ENCODE peak calls at places on chromosomes 1 and 21, in nine cellular contexts. K is activated T-helper 1 cell treated with anti-CD3 and anti-CD28 coated beads, Interleukin-2, amount 50 U/mL, for 16 hours; L is tibial artery; C is CD4-positive, alpha-beta T cell; B is right cardiac atrium; W is left lung; H is uterus; O is adrenal gland; F is glutamatergic neuron. Q is an unnamed sample.

GRCh38 chr1:63317007-63317813 is 5.2 kb upstream of the FOXD3 start:
- DNase-seq in W (peak), K (no peak), O (peak), B (peak), L (no peak), C (no peak), F (peak), H (no peak), Q (peak)

GRCh38 chr1:64488862-64489261 is 18.9 kb downstream of the CACHD1 start:
- DNase-seq in K (no peak), F (no peak), W (no peak), L (no peak), B (no peak), O (no peak), C (no peak), H (no peak), Q (no peak)

GRCh38 chr1:15283500-15283899 is 36.5 kb downstream of the FHAD1 start:
- DNase-seq in L (no peak), K (no peak), B (no peak), C (no peak), F (no peak), H (no peak), W (no peak), O (peak), Q (no peak)

GRCh38 chr1:238653693-238654321 is 732.6 kb upstream of the CHRM3 start:
- DNase-seq in H (no peak), L (no peak), W (no peak), B (no peak), C (no peak), O (no peak), F (no peak), K (no peak), Q (no peak)

GRCh38 chr21:42864286-42864685 is 15.1 kb downstream of the WDR4 start:
- DNase-seq in W (no peak), F (peak), L (no peak), H (no peak), O (no peak), C (no peak), K (no peak), B (no peak), Q (no peak)

GRCh38 chr1:230153655-230154296 is 86.7 kb downstream of the GALNT2 start:
- DNase-seq in F (no peak), C (no peak), O (peak), B (peak), L (peak), H (no peak), W (no peak), K (no peak), Q (no peak)

GRCh38 chr1:63774617-63775417 is 1.0 kb downstream of the ROR1 start:
- DNase-seq in C (no peak), B (peak), O (peak), F (peak), H (peak), W (peak), L (peak), K (no peak), Q (peak)

GRCh38 chr1:93874025-93874651 is 4.9 kb downstream of the DNTTIP2 start:
- DNase-seq in C (no peak), F (no peak), O (no peak), L (no peak), B (no peak), H (no peak), K (no peak), W (no peak), Q (no peak)

GRCh38 chr1:211935448-211935970 is 99.8 kb downstream of the INTS7 start:
- DNase-seq in B (no peak), F (no peak), K (no peak), C (no peak), W (no peak), H (no peak), L (no peak), O (no peak), Q (no peak)

GRCh38 chr1:241411056-241411775 is 54.2 kb upstream of the RGS7 start:
- DNase-seq in K (no peak), F (no peak), L (no peak), B (no peak), C (no peak), W (no peak), H (no peak), O (no peak), Q (no peak)

GRCh38 chr1:9440763-9441194 is 98.5 kb upstream of the SLC25A33 start:
- DNase-seq in L (no peak), W (no peak), F (no peak), H (no peak), B (peak), O (no peak), K (no peak), C (no peak), Q (no peak)

GRCh38 chr21:40471103-40471502 is 375.9 kb downstream of the DSCAM start:
- DNase-seq in O (no peak), F (no peak), H (no peak), L (no peak), K (no peak), W (no peak), C (no peak), B (no peak), Q (no peak)

GRCh38 chr1:93732514-93732913 is 50.9 kb upstream of the BCAR3 start:
- DNase-seq in O (no peak), K (no peak), H (no peak), L (no peak), B (no peak), C (no peak), W (no peak), F (no peak), Q (no peak)

GRCh38 chr21:26888256-26888655 is 43.0 kb upstream of the ADAMTS1 start:
- DNase-seq in K (no peak), C (no peak), O (no peak), W (no peak), B (no peak), F (no peak), L (no peak), H (no peak), Q (no peak)

GRCh38 chr1:182888736-182889531 is 49.8 kb downstream of the DHX9 start:
- DNase-seq in C (no peak), K (no peak), F (no peak), W (no peak), L (no peak), O (no peak), B (no peak), H (no peak), Q (no peak)

GRCh38 chr1:205545001-205545919 is 40.8 kb downstream of the CDK18 start:
- DNase-seq in O (no peak), L (no peak), F (no peak), B (no peak), H (no peak), W (no peak), K (no peak), C (no peak), Q (no peak)

GRCh38 chr1:204923209-204923608 is 52.5 kb downstream of the NFASC start:
- DNase-seq in B (no peak), C (no peak), F (peak), L (no peak), K (no peak), O (no peak), W (no peak), H (no peak), Q (no peak)

GRCh38 chr1:88683516-88683847 is 591 bp upstream of the PKN2 start:
- DNase-seq in W (peak), O (peak), K (peak), L (peak), B (peak), H (peak), F (peak), C (peak), Q (peak)

GRCh38 chr1:48294656-48295055 is 72.1 kb downstream of the SLC5A9 start:
- DNase-seq in B (no peak), F (no peak), O (no peak), C (no peak), H (no peak), L (no peak), K (no peak), W (no peak), Q (no peak)

GRCh38 chr1:227556288-227556687 is 7.1 kb upstream of the ZNF678 start:
- DNase-seq in L (no peak), W (no peak), H (no peak), O (no peak), C (no peak), K (no peak), B (no peak), F (no peak), Q (peak)

GRCh38 chr21:38912355-38912619 is 106.6 kb downstream of the ETS2 start:
- DNase-seq in H (peak), L (no peak), O (no peak), K (no peak), W (no peak), F (no peak), C (no peak), B (no peak), Q (no peak)

GRCh38 chr1:59367269-59368006 is 70.5 kb downstream of the FGGY start:
- DNase-seq in B (peak), W (no peak), O (peak), K (no peak), H (peak), C (no peak), L (peak), F (no peak), Q (no peak)

GRCh38 chr1:41917835-41918449 is 780 bp downstream of the HIVEP3 start:
- DNase-seq in W (peak), B (no peak), K (no peak), O (peak), C (peak), F (peak), L (no peak), H (no peak), Q (peak)

GRCh38 chr1:171379846-171380245 is 65.9 kb downstream of the FMO4 start:
- DNase-seq in L (no peak), W (no peak), H (no peak), O (no peak), B (no peak), K (no peak), C (no peak), F (no peak), Q (no peak)

GRCh38 chr1:59116920-59117542 is 179.9 kb upstream of the FGGY start:
- DNase-seq in B (peak), K (no peak), H (no peak), F (no peak), C (no peak), W (no peak), L (no peak), O (no peak), Q (no peak)

GRCh38 chr1:59237905-59238304 is 59.0 kb upstream of the FGGY start:
- DNase-seq in F (no peak), L (no peak), C (no peak), B (no peak), W (no peak), K (no peak), H (no peak), O (no peak), Q (no peak)

GRCh38 chr1:235341334-235341733 is 13.0 kb downstream of the GGPS1 start:
- DNase-seq in L (no peak), O (no peak), K (no peak), B (no peak), H (no peak), F (no peak), C (no peak), W (no peak), Q (no peak)

GRCh38 chr1:81174052-81174451 is 626.7 kb upstream of the ADGRL2 start:
- DNase-seq in W (no peak), B (no peak), C (no peak), H (no peak), F (no peak), O (no peak), L (no peak), K (no peak), Q (no peak)

GRCh38 chr1:67559222-67559700 is 125.7 kb upstream of the GADD45A start:
- DNase-seq in H (peak), F (no peak), L (peak), C (no peak), O (peak), W (peak), K (no peak), B (peak), Q (no peak)

GRCh38 chr21:31184462-31184861 is 146.2 kb upstream of the KRTAP19-8 start:
- DNase-seq in B (no peak), W (no peak), H (no peak), K (peak), L (no peak), F (no peak), O (no peak), C (peak), Q (no peak)

GRCh38 chr1:177794316-177794991 is 175.4 kb downstream of the SEC16B start:
- DNase-seq in K (no peak), L (no peak), F (no peak), O (no peak), B (no peak), W (no peak), C (no peak), H (no peak), Q (no peak)

GRCh38 chr1:205416326-205416725 is 5.5 kb downstream of the LEMD1 start:
- DNase-seq in W (no peak), B (no peak), H (no peak), L (no peak), F (no peak), C (no peak), K (no peak), O (no peak), Q (no peak)

GRCh38 chr1:156128749-156129682 is 14.5 kb downstream of the LMNA start:
- DNase-seq in K (no peak), H (peak), W (no peak), O (peak), C (no peak), L (peak), B (peak), F (no peak), Q (no peak)

GRCh38 chr1:92482665-92483441 is 3.9 kb downstream of the GFI1 start:
- DNase-seq in O (no peak), L (no peak), F (peak), K (no peak), C (no peak), W (peak), B (no peak), H (no peak), Q (peak)

GRCh38 chr1:41704189-41704588 is 214.5 kb downstream of the HIVEP3 start:
- DNase-seq in C (no peak), F (peak), H (no peak), O (no peak), B (no peak), L (no peak), W (no peak), K (no peak), Q (no peak)

GRCh38 chr1:209937996-209938959 is at the start of gene SYT14:
- DNase-seq in C (no peak), B (no peak), K (no peak), O (peak), F (peak), L (no peak), W (peak), H (no peak), Q (peak)

GRCh38 chr1:24970926-24971530 is 41.0 kb upstream of the RUNX3 start:
- DNase-seq in H (no peak), B (no peak), W (no peak), C (no peak), F (no peak), K (no peak), L (no peak), O (no peak), Q (peak)

Q was measured in pancreas.